ENCODE peak calls at places on chromosomes 12 and 14, in four cellular contexts. One of them, this sample, is unnamed.
A peak's percentile ranks its signal among the peaks of the same experiment; 100 is the strongest.

GRCh38 chr12:92065018-92065499 is 80.6 kb downstream of the BTG1 start:
- DNase-seq in K562: no peak
- DNase-seq in keratinocyte: no peak
- DNase-seq in IMR-90: peak; percentile 61
- DNase-seq in this sample: no peak

GRCh38 chr12:70962226-70962794 is 41.8 kb upstream of the PTPRR start:
- DNase-seq in keratinocyte: no peak
- DNase-seq in IMR-90: no peak
- DNase-seq in K562: no peak
- DNase-seq in this sample: no peak

GRCh38 chr14:87014854-87015253 is 978.1 kb downstream of the GALC start:
- DNase-seq in keratinocyte: no peak
- DNase-seq in IMR-90: no peak
- DNase-seq in K562: no peak
- DNase-seq in this sample: no peak

GRCh38 chr12:124737772-124738635 is 125.7 kb downstream of the SCARB1 start:
- DNase-seq in keratinocyte: no peak
- DNase-seq in IMR-90: peak; percentile 41
- DNase-seq in K562: no peak
- DNase-seq in this sample: no peak

GRCh38 chr12:30996255-30996654 is 69.7 kb downstream of the TSPAN11 start:
- DNase-seq in K562: no peak
- DNase-seq in keratinocyte: no peak
- DNase-seq in IMR-90: peak; percentile 76
- DNase-seq in this sample: peak; percentile 94

GRCh38 chr14:77025744-77026165 is 2.8 kb downstream of the IRF2BPL start:
- DNase-seq in keratinocyte: no peak
- DNase-seq in IMR-90: no peak
- DNase-seq in K562: no peak
- DNase-seq in this sample: peak; percentile 35

GRCh38 chr12:7060353-7060954 is at the start of gene C1S:
- DNase-seq in K562: peak; percentile 29
- DNase-seq in IMR-90: peak; percentile 99
- DNase-seq in keratinocyte: no peak
- DNase-seq in this sample: peak; percentile 51

GRCh38 chr12:93060666-93061413 is 131.7 kb upstream of the EEA1 start:
- DNase-seq in K562: peak; percentile 45
- DNase-seq in keratinocyte: no peak
- DNase-seq in IMR-90: peak; percentile 57
- DNase-seq in this sample: peak; percentile 56

GRCh38 chr14:54322668-54323380 is 74.0 kb upstream of the CDKN3 start:
- DNase-seq in keratinocyte: no peak
- DNase-seq in IMR-90: no peak
- DNase-seq in K562: no peak
- DNase-seq in this sample: no peak

GRCh38 chr12:85784096-85784720 is 52.0 kb downstream of the RASSF9 start:
- DNase-seq in IMR-90: no peak
- DNase-seq in keratinocyte: no peak
- DNase-seq in K562: no peak
- DNase-seq in this sample: no peak

GRCh38 chr14:71645656-71646055 is 286.6 kb upstream of the RGS6 start:
- DNase-seq in IMR-90: peak; percentile 77
- DNase-seq in K562: no peak
- DNase-seq in keratinocyte: no peak
- DNase-seq in this sample: no peak

GRCh38 chr12:10364839-10365681 is 24.8 kb downstream of the KLRK1 start:
- DNase-seq in K562: no peak
- DNase-seq in IMR-90: peak; percentile 84
- DNase-seq in keratinocyte: no peak
- DNase-seq in this sample: peak; percentile 82

GRCh38 chr14:43410631-43411030 is 1096.5 kb downstream of the FSCB start:
- DNase-seq in keratinocyte: no peak
- DNase-seq in IMR-90: no peak
- DNase-seq in K562: no peak
- DNase-seq in this sample: no peak

GRCh38 chr14:28116716-28117115 is 649.9 kb upstream of the FOXG1 start:
- DNase-seq in K562: no peak
- DNase-seq in keratinocyte: no peak
- DNase-seq in IMR-90: no peak
- DNase-seq in this sample: no peak

GRCh38 chr12:90940872-90941499 is 14.0 kb downstream of the CCER1 start:
- DNase-seq in K562: peak; percentile 11
- DNase-seq in IMR-90: peak; percentile 76
- DNase-seq in keratinocyte: no peak
- DNase-seq in this sample: peak; percentile 75

GRCh38 chr12:46082473-46082872 is 92.1 kb upstream of the SCAF11 start:
- DNase-seq in IMR-90: no peak
- DNase-seq in keratinocyte: no peak
- DNase-seq in K562: no peak
- DNase-seq in this sample: no peak

GRCh38 chr14:91510171-91511013 is at the start of gene PPP4R3A:
- DNase-seq in K562: peak; percentile 86
- DNase-seq in keratinocyte: peak; percentile 61
- DNase-seq in IMR-90: peak; percentile 98
- DNase-seq in this sample: peak; percentile 96
- H3K4me3 ChIP-seq in K562: peak within 1 kb of the TSS; percentile 97
- H3K4me3 ChIP-seq in keratinocyte: peak within 1 kb of the TSS; percentile 90
- H3K4me3 ChIP-seq in IMR-90: peak within 1 kb of the TSS; percentile 100
- H3K4me3 ChIP-seq in this sample: peak within 1 kb of the TSS; percentile 97

GRCh38 chr14:91983571-91983970 is 36.1 kb upstream of the FBLN5 start:
- DNase-seq in keratinocyte: no peak
- DNase-seq in IMR-90: no peak
- DNase-seq in K562: no peak
- DNase-seq in this sample: peak; percentile 82
- H3K9me1 ChIP-seq in keratinocyte: no peaks in the 10 kb centered on the region
- H3K9me1 ChIP-seq in IMR-90: peaks cover 3% of the 10 kb centered on the region
- H3K9me1 ChIP-seq in K562: no peaks in the 10 kb centered on the region
- H3K9me1 ChIP-seq in this sample: no peaks in the 10 kb centered on the region

DNA sequence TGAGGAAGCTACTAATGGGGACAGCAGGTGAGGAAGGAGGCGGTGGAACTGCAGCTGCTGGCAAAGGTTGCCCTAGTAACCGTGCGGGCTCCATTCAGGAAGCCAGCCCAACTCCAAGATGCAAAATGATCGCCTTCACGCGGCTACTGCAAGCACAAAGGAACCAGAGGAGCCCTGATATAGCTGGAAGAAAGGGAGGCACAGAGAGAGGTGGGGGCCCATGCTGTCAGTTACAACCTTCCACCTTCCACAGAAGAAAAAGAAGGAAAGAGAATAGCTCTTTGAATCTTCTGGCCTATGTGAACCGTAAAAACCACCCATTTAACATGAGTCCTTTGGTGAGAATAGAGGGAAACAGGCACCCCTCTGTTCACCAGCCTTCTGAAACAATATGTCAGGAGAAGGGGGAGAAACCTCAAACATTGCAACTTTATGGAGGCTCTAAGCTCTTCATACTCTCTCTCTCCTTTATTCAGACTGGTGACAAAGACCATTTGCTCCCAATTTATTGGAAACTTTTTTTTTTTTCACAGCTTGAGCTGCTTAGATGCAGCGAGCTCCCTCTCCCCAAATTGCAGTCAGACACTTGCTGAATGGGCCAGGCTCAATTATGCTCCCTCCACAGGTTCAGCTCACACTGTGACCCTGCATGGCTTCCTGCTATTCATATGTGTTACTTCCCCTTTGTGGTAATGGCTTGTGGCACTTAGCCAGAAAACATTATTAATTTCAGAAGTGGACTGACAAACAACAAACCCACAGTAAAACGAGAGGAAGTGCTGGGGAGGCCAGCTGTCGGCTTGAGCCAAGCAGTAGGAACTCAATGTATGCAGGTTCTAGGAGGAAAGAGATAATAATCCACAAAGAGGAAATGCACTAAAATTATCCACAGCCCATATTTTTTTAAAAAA is 6.2 kb downstream of the DUSP6 start:
- DNase-seq in IMR-90: peak; percentile 64
- DNase-seq in K562: no peak
- DNase-seq in keratinocyte: no peak
- DNase-seq in this sample: peak; percentile 99
- H3K4me3 ChIP-seq in IMR-90: no peak overlapping the region
- H3K4me3 ChIP-seq in K562: no peak overlapping the region
- H3K4me3 ChIP-seq in keratinocyte: no peak overlapping the region
- H3K4me3 ChIP-seq in this sample: no peak overlapping the region

DNA sequence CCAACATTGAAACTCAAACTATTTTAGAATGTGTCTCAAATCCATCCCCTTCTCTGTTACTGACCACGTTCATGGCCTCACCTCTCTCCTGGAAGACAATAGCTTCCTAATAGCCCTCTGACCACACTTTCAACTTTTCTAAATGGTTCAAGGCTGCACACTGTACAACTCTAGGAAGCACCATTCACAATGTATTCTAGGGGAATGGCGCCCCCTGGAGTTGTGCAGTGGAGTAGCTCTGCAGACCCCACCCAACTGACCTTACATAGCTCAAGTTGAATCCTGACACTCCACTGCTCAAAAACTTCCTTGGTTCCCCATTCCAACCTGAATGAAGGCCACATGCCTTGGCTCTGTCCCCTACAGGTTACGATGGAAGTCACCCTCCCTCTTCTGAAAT is 77.6 kb downstream of the GAS2L3 start:
- DNase-seq in IMR-90: no peak
- DNase-seq in K562: no peak
- DNase-seq in keratinocyte: no peak
- DNase-seq in this sample: no peak
- H3K9me1 ChIP-seq in IMR-90: no peaks in the 10 kb centered on the region
- H3K9me1 ChIP-seq in K562: no peaks in the 10 kb centered on the region
- H3K9me1 ChIP-seq in keratinocyte: no peaks in the 10 kb centered on the region
- H3K9me1 ChIP-seq in this sample: no peaks in the 10 kb centered on the region

GRCh38 chr12:3097186-3097804 is 20.1 kb downstream of the TSPAN9 start:
- DNase-seq in IMR-90: peak; percentile 75
- DNase-seq in K562: peak; percentile 65
- DNase-seq in keratinocyte: no peak
- DNase-seq in this sample: peak; percentile 87
- H3K4me3 ChIP-seq in IMR-90: no peak overlapping the region
- H3K4me3 ChIP-seq in K562: no peak overlapping the region
- H3K4me3 ChIP-seq in keratinocyte: peak overlapping the region; percentile 1
- H3K4me3 ChIP-seq in this sample: no peak overlapping the region

GRCh38 chr14:75184039-75184438 is 7.6 kb upstream of the TMED10 start:
- DNase-seq in IMR-90: no peak
- DNase-seq in keratinocyte: no peak
- DNase-seq in K562: no peak
- DNase-seq in this sample: no peak

GRCh38 chr14:75182820-75183219 is 6.4 kb upstream of the TMED10 start:
- DNase-seq in K562: no peak
- DNase-seq in IMR-90: peak; percentile 71
- DNase-seq in keratinocyte: no peak
- DNase-seq in this sample: no peak

GRCh38 chr14:75184447-75184846 is 8.0 kb upstream of the TMED10 start:
- DNase-seq in IMR-90: peak; percentile 57
- DNase-seq in keratinocyte: no peak
- DNase-seq in K562: no peak
- DNase-seq in this sample: no peak

GRCh38 chr14:75181426-75182062 is 5.1 kb upstream of the TMED10 start:
- DNase-seq in keratinocyte: no peak
- DNase-seq in IMR-90: no peak
- DNase-seq in K562: no peak
- DNase-seq in this sample: no peak

DNA sequence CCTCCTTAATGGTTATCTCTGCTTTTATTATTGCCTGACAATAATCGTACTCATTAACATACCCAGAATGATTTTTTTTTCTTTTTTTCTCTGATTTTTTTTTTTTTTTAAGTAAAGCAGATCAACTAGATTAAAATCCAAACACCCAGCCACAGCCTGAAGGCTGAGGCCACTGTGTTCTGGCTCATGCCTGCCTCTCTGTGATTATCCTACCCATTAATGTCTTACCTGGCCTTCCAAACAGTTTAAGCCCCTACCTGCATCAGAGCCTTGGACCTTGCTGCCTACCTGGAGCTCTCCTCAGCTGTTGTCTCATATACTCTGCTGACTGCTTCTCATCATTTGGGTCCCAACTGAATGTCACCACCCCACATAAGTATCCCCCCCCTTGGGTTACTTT is 6.8 kb upstream of the TMED10 start:
- DNase-seq in keratinocyte: no peak
- DNase-seq in IMR-90: no peak
- DNase-seq in K562: no peak
- DNase-seq in this sample: no peak
- H3K9me1 ChIP-seq in keratinocyte: no peaks in the 10 kb centered on the region
- H3K9me1 ChIP-seq in IMR-90: peaks cover 12% of the 10 kb centered on the region
- H3K9me1 ChIP-seq in K562: no peaks in the 10 kb centered on the region
- H3K9me1 ChIP-seq in this sample: no peaks in the 10 kb centered on the region

GRCh38 chr12:106141003-106141402 is 2.2 kb upstream of the NUAK1 start:
- DNase-seq in keratinocyte: no peak
- DNase-seq in IMR-90: no peak
- DNase-seq in K562: no peak
- DNase-seq in this sample: no peak
- H3K4me3 ChIP-seq in keratinocyte: no peak overlapping the region
- H3K4me3 ChIP-seq in IMR-90: no peak overlapping the region
- H3K4me3 ChIP-seq in K562: no peak overlapping the region
- H3K4me3 ChIP-seq in this sample: peak overlapping the region; percentile 73

DNA sequence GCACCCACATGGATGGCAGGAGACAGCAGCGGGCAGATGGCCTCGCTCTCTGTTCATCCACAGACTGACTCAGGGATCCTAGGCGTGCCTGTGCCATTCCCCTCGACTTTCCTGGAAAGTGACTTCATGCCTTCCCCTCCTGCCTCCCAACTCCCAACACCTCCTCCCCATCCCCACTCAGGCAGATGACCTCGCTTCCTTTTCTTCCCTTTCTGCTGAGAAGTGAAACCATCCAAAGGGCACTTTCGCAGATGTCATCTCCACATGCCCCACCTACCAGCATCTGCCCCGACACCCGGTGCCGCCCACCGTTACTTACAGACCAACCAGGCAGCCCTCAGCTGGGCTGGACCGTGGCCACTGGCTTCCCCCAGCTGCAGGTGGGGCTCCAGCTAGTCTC is 29.6 kb downstream of the BEGAIN start:
- DNase-seq in keratinocyte: no peak
- DNase-seq in K562: no peak
- DNase-seq in IMR-90: peak; percentile 18
- DNase-seq in this sample: no peak
- H3K9me1 ChIP-seq in keratinocyte: no peaks in the 10 kb centered on the region
- H3K9me1 ChIP-seq in K562: no peaks in the 10 kb centered on the region
- H3K9me1 ChIP-seq in IMR-90: no peaks in the 10 kb centered on the region
- H3K9me1 ChIP-seq in this sample: no peaks in the 10 kb centered on the region